ENCODE peak calls at places on chromosome 2, in five cellular contexts. One of them, this sample, is unnamed.

GRCh38 chr2:45843136-45843535 is 191.7 kb downstream of the PRKCE start:
- DNase-seq in HCT116: no peak
- DNase-seq in SK-N-SH: no peak
- DNase-seq in H1: no peak
- DNase-seq in K562: no peak
- DNase-seq in this sample: no peak

GRCh38 chr2:203584784-203585183 is 49.7 kb upstream of the RAPH1 start:
- DNase-seq in H1: no peak
- DNase-seq in HCT116: no peak
- DNase-seq in K562: no peak
- DNase-seq in SK-N-SH: no peak
- DNase-seq in this sample: no peak

GRCh38 chr2:44245068-44245861 is 30.0 kb upstream of the SLC3A1 start:
- DNase-seq in K562: no peak
- DNase-seq in H1: no peak
- DNase-seq in HCT116: no peak
- DNase-seq in SK-N-SH: no peak
- DNase-seq in this sample: peak

GRCh38 chr2:8090748-8091700 is 590.8 kb upstream of the ID2 start:
- DNase-seq in SK-N-SH: no peak
- DNase-seq in HCT116: peak
- DNase-seq in K562: peak
- DNase-seq in H1: no peak
- DNase-seq in this sample: peak

GRCh38 chr2:145753209-145753608 is 1233.3 kb upstream of the ZEB2 start:
- DNase-seq in SK-N-SH: no peak
- DNase-seq in H1: no peak
- DNase-seq in HCT116: no peak
- DNase-seq in K562: no peak
- DNase-seq in this sample: no peak

GRCh38 chr2:149129433-149129832 is 90.9 kb downstream of the LYPD6B start:
- DNase-seq in HCT116: no peak
- DNase-seq in SK-N-SH: no peak
- DNase-seq in K562: no peak
- DNase-seq in H1: no peak
- DNase-seq in this sample: no peak

GRCh38 chr2:240203031-240203841 is 62.8 kb upstream of the OTOS start:
- DNase-seq in SK-N-SH: no peak
- DNase-seq in H1: no peak
- DNase-seq in HCT116: no peak
- DNase-seq in K562: no peak
- DNase-seq in this sample: no peak

GRCh38 chr2:27078267-27079194 is at the start of gene EMILIN1:
- DNase-seq in H1: peak
- DNase-seq in HCT116: no peak
- DNase-seq in SK-N-SH: peak
- DNase-seq in K562: no peak
- DNase-seq in this sample: no peak

GRCh38 chr2:10537522-10538195 is 89.5 kb upstream of the ODC1 start:
- DNase-seq in SK-N-SH: no peak
- DNase-seq in HCT116: no peak
- DNase-seq in H1: no peak
- DNase-seq in K562: no peak
- DNase-seq in this sample: no peak

GRCh38 chr2:10535703-10536102 is 87.6 kb upstream of the ODC1 start:
- DNase-seq in HCT116: no peak
- DNase-seq in SK-N-SH: no peak
- DNase-seq in K562: no peak
- DNase-seq in H1: no peak
- DNase-seq in this sample: no peak

GRCh38 chr2:10541081-10541480 is 93.0 kb upstream of the ODC1 start:
- DNase-seq in H1: no peak
- DNase-seq in SK-N-SH: no peak
- DNase-seq in HCT116: no peak
- DNase-seq in K562: no peak
- DNase-seq in this sample: no peak

GRCh38 chr2:10536569-10537133 is 88.5 kb upstream of the ODC1 start:
- DNase-seq in HCT116: no peak
- DNase-seq in SK-N-SH: no peak
- DNase-seq in H1: no peak
- DNase-seq in K562: no peak
- DNase-seq in this sample: no peak

DNA sequence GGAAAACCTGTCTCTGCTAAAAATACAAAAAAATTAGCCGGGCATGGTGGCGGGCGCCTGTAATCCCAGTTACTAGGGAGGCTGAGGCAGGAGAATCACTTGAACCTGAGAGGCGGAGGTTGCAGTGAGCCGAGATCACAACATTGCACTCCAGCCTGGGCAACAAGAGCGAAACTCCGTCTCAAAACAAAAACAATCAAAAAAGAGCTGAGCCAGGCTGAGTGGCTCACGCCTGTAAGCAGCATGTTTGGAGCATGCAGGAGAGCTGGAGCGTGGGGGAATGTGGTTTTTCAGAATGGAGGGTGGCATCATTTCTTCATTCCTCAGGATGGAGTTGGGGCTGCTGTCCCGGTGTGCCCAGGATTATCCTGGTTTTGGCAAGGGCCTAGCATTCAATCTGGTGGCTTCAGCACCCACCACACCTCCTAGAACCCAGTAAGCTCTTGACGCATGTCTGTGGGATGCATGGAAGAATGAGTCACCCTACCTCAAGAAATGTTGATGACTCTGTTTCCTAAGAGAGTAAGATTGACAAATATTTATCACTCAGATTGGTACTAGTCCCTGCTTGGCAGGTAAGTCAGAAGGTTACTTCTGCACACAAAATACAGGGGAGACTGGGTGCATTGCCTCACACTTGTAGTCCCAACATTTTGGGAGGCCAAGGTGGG is 90.2 kb upstream of the ODC1 start:
- DNase-seq in K562: no peak
- DNase-seq in HCT116: peak
- DNase-seq in SK-N-SH: no peak
- DNase-seq in H1: no peak
- DNase-seq in this sample: no peak
- TF ChIP-seq JUND in K562: peak
- TF ChIP-seq JUND in HCT116: peak
- TF ChIP-seq JUND in SK-N-SH: peak
- TF ChIP-seq JUND in H1: no peak
- TF ChIP-seq JUND in this sample: no peak

GRCh38 chr2:181745796-181746540 is 65.7 kb upstream of the NEUROD1 start:
- DNase-seq in HCT116: no peak
- DNase-seq in K562: no peak
- DNase-seq in SK-N-SH: no peak
- DNase-seq in H1: no peak
- DNase-seq in this sample: no peak
- TF ChIP-seq JUND in HCT116: no peak
- TF ChIP-seq JUND in K562: no peak
- TF ChIP-seq JUND in SK-N-SH: no peak
- TF ChIP-seq JUND in H1: no peak
- TF ChIP-seq JUND in this sample: no peak

GRCh38 chr2:168757223-168757622 is 45.2 kb upstream of the NOSTRIN start:
- DNase-seq in HCT116: no peak
- DNase-seq in H1: no peak
- DNase-seq in SK-N-SH: peak
- DNase-seq in K562: peak
- DNase-seq in this sample: no peak

GRCh38 chr2:168753765-168754334 is 48.6 kb upstream of the NOSTRIN start:
- DNase-seq in SK-N-SH: no peak
- DNase-seq in H1: no peak
- DNase-seq in HCT116: no peak
- DNase-seq in K562: peak
- DNase-seq in this sample: no peak

DNA sequence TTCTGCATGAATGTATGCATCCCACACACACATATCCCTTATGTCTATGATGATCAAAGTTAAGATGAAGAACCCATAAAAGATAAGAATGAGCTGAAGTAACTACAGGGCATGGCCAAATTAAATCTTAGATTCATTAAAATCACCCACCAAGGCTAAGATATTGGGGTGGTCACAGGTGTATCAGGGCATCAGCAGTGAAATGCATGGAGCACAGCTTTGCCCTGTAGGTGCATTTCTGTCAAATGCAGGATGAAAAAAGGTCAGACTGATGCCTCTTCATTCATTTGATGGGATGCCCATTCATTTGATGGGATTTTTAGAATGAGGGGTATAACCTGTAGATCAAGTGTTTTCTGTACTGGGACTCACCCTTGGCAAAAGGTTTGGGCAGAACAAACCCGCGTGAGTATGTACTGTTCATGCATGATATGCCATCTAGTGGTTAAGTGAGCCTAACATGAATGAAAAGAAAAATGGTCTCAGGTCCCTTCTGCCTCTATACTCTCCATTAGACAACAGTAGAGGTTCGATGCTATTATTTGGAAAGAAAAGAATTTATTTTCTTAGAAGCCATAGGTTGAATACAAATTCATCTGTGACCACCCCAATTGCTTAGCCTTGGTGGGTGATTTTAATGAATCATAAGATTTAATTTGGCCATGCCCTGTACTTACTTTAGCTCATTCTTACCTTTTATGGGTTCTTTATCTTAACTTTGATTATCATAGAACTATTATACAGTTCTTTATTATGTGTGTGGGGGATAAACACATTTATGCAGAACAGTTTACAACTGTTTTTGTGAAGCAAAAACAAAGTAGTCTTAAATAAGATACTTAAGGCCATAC is 43.2 kb upstream of the NOSTRIN start:
- DNase-seq in H1: no peak
- DNase-seq in SK-N-SH: peak
- DNase-seq in K562: peak
- DNase-seq in HCT116: peak
- DNase-seq in this sample: peak
- TF ChIP-seq JUND in H1: no peak
- TF ChIP-seq JUND in SK-N-SH: no peak
- TF ChIP-seq JUND in K562: no peak
- TF ChIP-seq JUND in HCT116: no peak
- TF ChIP-seq JUND in this sample: no peak

DNA sequence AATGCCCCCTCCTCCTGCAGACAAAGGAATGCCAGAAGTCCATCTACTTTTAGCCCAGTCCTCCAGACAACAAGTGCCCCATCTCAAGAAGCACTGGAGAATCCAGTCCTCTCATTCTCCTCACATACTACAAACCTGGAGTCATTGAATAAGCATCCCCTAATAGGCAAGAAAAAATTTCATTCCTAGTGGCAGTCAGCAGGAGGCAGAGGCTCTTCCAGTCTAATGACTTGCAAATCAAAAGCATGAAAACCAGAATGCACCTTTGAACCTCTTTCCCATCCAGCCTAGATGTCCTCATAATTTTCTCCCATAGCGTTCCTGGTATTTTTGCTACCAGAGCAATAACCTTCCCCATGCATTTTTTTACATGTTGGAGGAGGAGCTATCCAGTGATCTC is 252.7 kb downstream of the TTC32 start:
- DNase-seq in HCT116: no peak
- DNase-seq in K562: no peak
- DNase-seq in H1: no peak
- DNase-seq in SK-N-SH: no peak
- DNase-seq in this sample: no peak
- TF ChIP-seq JUND in HCT116: no peak
- TF ChIP-seq JUND in K562: no peak
- TF ChIP-seq JUND in H1: no peak
- TF ChIP-seq JUND in SK-N-SH: no peak
- TF ChIP-seq JUND in this sample: no peak